ENCODE peak calls at places on chromosomes 7 and 10, in six cellular contexts. One of them, this sample, is unnamed.

GRCh38 chr10:114631678-114632417 is 26.2 kb downstream of the ABLIM1 start:
- DNase-seq in NCI-H460: no peak
- DNase-seq in NCI-H2081: no peak
- DNase-seq in G401: peak; percentile 70
- DNase-seq in stimulated activated naive B cell treated with anti-CD40 and anti-IgM and Interleukin-4, amounts not matched to agents 10 μg/mL and 1 μg/mL and 100 μg/mL, for 72 hours: no peak
- DNase-seq in GM18507: no peak
- DNase-seq in this sample: no peak

GRCh38 chr7:93055543-93056107 is 62.2 kb downstream of the SAMD9 start:
- DNase-seq in NCI-H460: peak; percentile 7
- DNase-seq in NCI-H2081: peak; percentile 25
- DNase-seq in G401: peak; percentile 64
- DNase-seq in stimulated activated naive B cell treated with anti-CD40 and anti-IgM and Interleukin-4, amounts not matched to agents 10 μg/mL and 1 μg/mL and 100 μg/mL, for 72 hours: no peak
- DNase-seq in GM18507: peak; percentile 33
- DNase-seq in this sample: peak; percentile 41

GRCh38 chr10:52318822-52319464 is 4.9 kb downstream of the DKK1 start:
- DNase-seq in NCI-H460: peak; percentile 86
- DNase-seq in NCI-H2081: no peak
- DNase-seq in G401: no peak
- DNase-seq in stimulated activated naive B cell treated with anti-CD40 and anti-IgM and Interleukin-4, amounts not matched to agents 10 μg/mL and 1 μg/mL and 100 μg/mL, for 72 hours: no peak
- DNase-seq in GM18507: no peak
- DNase-seq in this sample: no peak

GRCh38 chr7:44994877-44995554 is 5.0 kb upstream of the CCM2 start:
- DNase-seq in NCI-H460: no peak
- DNase-seq in NCI-H2081: no peak
- DNase-seq in G401: no peak
- DNase-seq in stimulated activated naive B cell treated with anti-CD40 and anti-IgM and Interleukin-4, amounts not matched to agents 10 μg/mL and 1 μg/mL and 100 μg/mL, for 72 hours: no peak
- DNase-seq in GM18507: no peak
- DNase-seq in this sample: no peak

GRCh38 chr10:132536241-132536963 is 1.2 kb upstream of the INPP5A start:
- DNase-seq in NCI-H460: no peak
- DNase-seq in NCI-H2081: no peak
- DNase-seq in G401: peak; percentile 74
- DNase-seq in stimulated activated naive B cell treated with anti-CD40 and anti-IgM and Interleukin-4, amounts not matched to agents 10 μg/mL and 1 μg/mL and 100 μg/mL, for 72 hours: no peak
- DNase-seq in GM18507: no peak
- DNase-seq in this sample: no peak

GRCh38 chr7:7127773-7128172 is 54.6 kb upstream of the C1GALT1 start:
- DNase-seq in NCI-H460: no peak
- DNase-seq in NCI-H2081: no peak
- DNase-seq in G401: no peak
- DNase-seq in stimulated activated naive B cell treated with anti-CD40 and anti-IgM and Interleukin-4, amounts not matched to agents 10 μg/mL and 1 μg/mL and 100 μg/mL, for 72 hours: no peak
- DNase-seq in GM18507: no peak
- DNase-seq in this sample: no peak

GRCh38 chr10:62062752-62063512 is 161.4 kb downstream of the ARID5B start:
- DNase-seq in NCI-H460: no peak
- DNase-seq in NCI-H2081: no peak
- DNase-seq in G401: no peak
- DNase-seq in stimulated activated naive B cell treated with anti-CD40 and anti-IgM and Interleukin-4, amounts not matched to agents 10 μg/mL and 1 μg/mL and 100 μg/mL, for 72 hours: no peak
- DNase-seq in GM18507: no peak
- DNase-seq in this sample: no peak

GRCh38 chr7:38171558-38172403 is 6.3 kb upstream of the STARD3NL start:
- DNase-seq in NCI-H460: no peak
- DNase-seq in NCI-H2081: no peak
- DNase-seq in G401: no peak
- DNase-seq in stimulated activated naive B cell treated with anti-CD40 and anti-IgM and Interleukin-4, amounts not matched to agents 10 μg/mL and 1 μg/mL and 100 μg/mL, for 72 hours: peak; percentile 35
- DNase-seq in GM18507: no peak
- DNase-seq in this sample: no peak

GRCh38 chr7:56287429-56288138 is 171.4 kb upstream of the NUPR2 start:
- DNase-seq in NCI-H460: no peak
- DNase-seq in NCI-H2081: no peak
- DNase-seq in G401: no peak
- DNase-seq in stimulated activated naive B cell treated with anti-CD40 and anti-IgM and Interleukin-4, amounts not matched to agents 10 μg/mL and 1 μg/mL and 100 μg/mL, for 72 hours: no peak
- DNase-seq in GM18507: no peak
- DNase-seq in this sample: peak; percentile 39

GRCh38 chr10:79081353-79082034 is 12.7 kb downstream of the ZMIZ1 start:
- DNase-seq in NCI-H460: no peak
- DNase-seq in NCI-H2081: no peak
- DNase-seq in G401: no peak
- DNase-seq in stimulated activated naive B cell treated with anti-CD40 and anti-IgM and Interleukin-4, amounts not matched to agents 10 μg/mL and 1 μg/mL and 100 μg/mL, for 72 hours: no peak
- DNase-seq in GM18507: no peak
- DNase-seq in this sample: no peak

GRCh38 chr10:7948601-7949000 is 105.9 kb upstream of the GATA3 start:
- DNase-seq in NCI-H460: no peak
- DNase-seq in NCI-H2081: no peak
- DNase-seq in G401: no peak
- DNase-seq in stimulated activated naive B cell treated with anti-CD40 and anti-IgM and Interleukin-4, amounts not matched to agents 10 μg/mL and 1 μg/mL and 100 μg/mL, for 72 hours: no peak
- DNase-seq in GM18507: no peak
- DNase-seq in this sample: no peak

GRCh38 chr7:17043012-17043877 is 161.5 kb upstream of the AGR3 start:
- DNase-seq in NCI-H460: peak; percentile 87
- DNase-seq in NCI-H2081: no peak
- DNase-seq in G401: no peak
- DNase-seq in stimulated activated naive B cell treated with anti-CD40 and anti-IgM and Interleukin-4, amounts not matched to agents 10 μg/mL and 1 μg/mL and 100 μg/mL, for 72 hours: no peak
- DNase-seq in GM18507: no peak
- DNase-seq in this sample: no peak

GRCh38 chr10:112471878-112472487 is 25.0 kb downstream of the VTI1A start:
- DNase-seq in NCI-H460: peak; percentile 45
- DNase-seq in NCI-H2081: no peak
- DNase-seq in G401: peak; percentile 64
- DNase-seq in stimulated activated naive B cell treated with anti-CD40 and anti-IgM and Interleukin-4, amounts not matched to agents 10 μg/mL and 1 μg/mL and 100 μg/mL, for 72 hours: no peak
- DNase-seq in GM18507: no peak
- DNase-seq in this sample: peak; percentile 70

GRCh38 chr7:143410523-143411004 is 1.9 kb upstream of the EPHA1 start:
- DNase-seq in NCI-H460: no peak
- DNase-seq in NCI-H2081: no peak
- DNase-seq in G401: no peak
- DNase-seq in stimulated activated naive B cell treated with anti-CD40 and anti-IgM and Interleukin-4, amounts not matched to agents 10 μg/mL and 1 μg/mL and 100 μg/mL, for 72 hours: no peak
- DNase-seq in GM18507: no peak
- DNase-seq in this sample: peak; percentile 30

This sample was measured in Ammon's horn.